ENCODE peak calls at places on chromosomes 4 and X, in seven cellular contexts. H is endothelial cell, O is epithelial cell of esophagus, E is PC-3, U is left ventricle myocardium inferior, B is GM23338, R is GM13977. M is an unnamed sample.

GRCh38 chr4:16627999-16628398 is 270.4 kb downstream of the LDB2 start:
- DNase-seq in O (peak), E (peak), B (no peak), U (no peak), R (no peak), H (no peak), M (no peak)

GRCh38 chr4:53592128-53592527 is 842 bp upstream of the LNX1 start:
- DNase-seq in B (peak), H (peak), R (no peak), E (no peak), U (no peak), O (peak), M (no peak)

GRCh38 chr4:112978691-112979472 is 70.6 kb upstream of the ANK2 start:
- DNase-seq in R (no peak), E (peak), B (no peak), H (no peak), O (peak), U (no peak), M (no peak)

GRCh38 chr4:89837385-89837995 is 529 bp upstream of the SNCA start:
- DNase-seq in E (no peak), U (no peak), B (no peak), R (peak), H (peak), O (peak), M (peak)

GRCh38 chr4:83108101-83108861 is 6.2 kb downstream of the PLAC8 start:
- DNase-seq in H (no peak), U (no peak), B (peak), R (no peak), E (no peak), O (no peak), M (no peak)

GRCh38 chr4:167831853-167832252 is 260.5 kb upstream of the ANXA10 start:
- DNase-seq in B (no peak), E (no peak), U (no peak), O (peak), R (no peak), H (no peak), M (no peak)

GRCh38 chr4:8593268-8594096 is 917 bp downstream of the CPZ start:
- DNase-seq in E (no peak), H (no peak), R (no peak), B (peak), O (no peak), U (no peak), M (no peak)

GRCh38 chrX:152177497-152178269 is 39.3 kb upstream of the MAGEA10 start:
- DNase-seq in U (no peak), R (no peak), H (no peak), E (no peak), B (no peak), O (no peak), M (no peak)

GRCh38 chr4:25207997-25208396 is 25.8 kb upstream of the PI4K2B start:
- DNase-seq in U (no peak), E (no peak), R (no peak), B (no peak), O (no peak), H (no peak), M (no peak)

GRCh38 chr4:650951-651883 is 22.9 kb downstream of the ATP5ME start:
- DNase-seq in U (no peak), E (no peak), H (no peak), O (peak), B (peak), R (no peak), M (no peak)

GRCh38 chrX:49264460-49264859 is at the start of gene FOXP3:
- DNase-seq in R (no peak), O (no peak), E (no peak), H (no peak), U (no peak), B (no peak), M (no peak)

GRCh38 chr4:128315756-128316520 is 28.3 kb upstream of the PGRMC2 start:
- DNase-seq in U (no peak), H (no peak), R (no peak), O (peak), E (no peak), B (no peak), M (no peak)

GRCh38 chr4:1419708-1420107 is 13.5 kb upstream of the NKX1-1 start:
- DNase-seq in O (no peak), R (no peak), H (no peak), U (no peak), B (no peak), E (no peak), M (peak)

GRCh38 chr4:176357359-176358082 is 37.8 kb downstream of the SPCS3 start:
- DNase-seq in R (peak), O (no peak), U (no peak), H (no peak), B (peak), E (no peak), M (no peak)

GRCh38 chrX:10447577-10448214 is 172.7 kb downstream of the MID1 start:
- DNase-seq in R (no peak), E (peak), U (no peak), H (no peak), B (no peak), O (peak), M (no peak)

GRCh38 chr4:8148159-8148558 is 10.5 kb downstream of the ABLIM2 start:
- DNase-seq in O (no peak), U (no peak), B (no peak), E (no peak), H (no peak), R (no peak), M (no peak)

GRCh38 chr4:152327606-152328453 is 208.1 kb downstream of the FBXW7 start:
- DNase-seq in O (no peak), H (no peak), R (no peak), E (no peak), U (no peak), B (no peak), M (no peak)

GRCh38 chr4:23728393-23728792 is 161.5 kb downstream of the PPARGC1A start:
- DNase-seq in H (no peak), E (peak), U (no peak), R (no peak), O (peak), B (no peak), M (no peak)

GRCh38 chr4:84502333-84502954 is 3.4 kb upstream of the NKX6-1 start:
- DNase-seq in U (no peak), E (no peak), R (peak), B (no peak), O (no peak), H (no peak), M (no peak)

GRCh38 chr4:41015031-41015675 is 199.2 kb downstream of the APBB2 start:
- DNase-seq in U (no peak), H (no peak), R (no peak), E (no peak), B (no peak), O (no peak), M (no peak)

GRCh38 chrX:46587753-46588171 is 14.2 kb downstream of the CHST7 start:
- DNase-seq in U (peak), O (no peak), E (no peak), B (no peak), R (no peak), H (no peak), M (no peak)

GRCh38 chr4:79934660-79935059 is 138.4 kb downstream of the ANTXR2 start:
- DNase-seq in R (no peak), O (no peak), B (no peak), U (no peak), E (no peak), H (no peak), M (no peak)

GRCh38 chrX:147920161-147920666 is 8.5 kb downstream of the FMR1 start:
- DNase-seq in O (no peak), H (no peak), B (peak), U (no peak), E (no peak), R (no peak), M (no peak)

GRCh38 chr4:1216076-1216614 is 32.8 kb downstream of the CTBP1 start:
- DNase-seq in R (no peak), B (no peak), U (no peak), H (no peak), E (no peak), O (no peak), M (no peak)

GRCh38 chr4:110512901-110513300 is 36.9 kb downstream of the ENPEP start:
- DNase-seq in O (no peak), H (no peak), U (no peak), R (no peak), E (no peak), B (no peak), M (no peak)

GRCh38 chrX:30483996-30484395 is 93.6 kb downstream of the TASL start:
- DNase-seq in H (no peak), O (no peak), B (no peak), R (peak), U (no peak), E (no peak), M (no peak)

GRCh38 chr4:183288955-183289354 is 31.1 kb downstream of the CLDN22 start:
- DNase-seq in R (no peak), H (no peak), B (peak), O (no peak), U (no peak), E (peak), M (no peak)

GRCh38 chr4:62014982-62015739 is 815.0 kb downstream of the ADGRL3 start:
- DNase-seq in E (peak), H (no peak), O (peak), B (no peak), R (no peak), U (no peak), M (no peak)

GRCh38 chr4:107760281-107760947 is 40.4 kb upstream of the PAPSS1 start:
- DNase-seq in O (peak), E (peak), H (no peak), B (peak), U (no peak), R (no peak), M (no peak)

GRCh38 chr4:2958446-2958845 is 4.8 kb downstream of the NOP14 start:
- DNase-seq in E (no peak), U (no peak), R (no peak), H (no peak), B (no peak), O (peak), M (no peak)

GRCh38 chr4:2950221-2950989 is 12.8 kb downstream of the NOP14 start:
- DNase-seq in R (no peak), E (no peak), O (no peak), H (no peak), U (no peak), B (no peak), M (no peak)

GRCh38 chr4:2949782-2950125 is 13.5 kb downstream of the NOP14 start:
- DNase-seq in U (no peak), R (no peak), E (no peak), B (no peak), O (no peak), H (no peak), M (no peak)

GRCh38 chr4:2953496-2953895 is 9.7 kb downstream of the NOP14 start:
- DNase-seq in R (no peak), E (no peak), U (no peak), O (no peak), H (no peak), B (no peak), M (no peak)

GRCh38 chr4:2954358-2955185 is 8.6 kb downstream of the NOP14 start:
- DNase-seq in E (no peak), U (no peak), H (no peak), R (peak), O (no peak), B (peak), M (no peak)
- TF ChIP-seq CTCF in E (no peak), U (no peak), H (peak), R (peak), O (no peak), B (peak), M (peak)

GRCh38 chr4:106691749-106692148 is 323.2 kb upstream of the GIMD1 start:
- DNase-seq in U (no peak), E (no peak), B (peak), O (no peak), R (no peak), H (no peak), M (no peak)
- TF ChIP-seq CTCF in U (no peak), E (peak), B (peak), O (no peak), R (no peak), H (peak), M (peak)

DNA sequence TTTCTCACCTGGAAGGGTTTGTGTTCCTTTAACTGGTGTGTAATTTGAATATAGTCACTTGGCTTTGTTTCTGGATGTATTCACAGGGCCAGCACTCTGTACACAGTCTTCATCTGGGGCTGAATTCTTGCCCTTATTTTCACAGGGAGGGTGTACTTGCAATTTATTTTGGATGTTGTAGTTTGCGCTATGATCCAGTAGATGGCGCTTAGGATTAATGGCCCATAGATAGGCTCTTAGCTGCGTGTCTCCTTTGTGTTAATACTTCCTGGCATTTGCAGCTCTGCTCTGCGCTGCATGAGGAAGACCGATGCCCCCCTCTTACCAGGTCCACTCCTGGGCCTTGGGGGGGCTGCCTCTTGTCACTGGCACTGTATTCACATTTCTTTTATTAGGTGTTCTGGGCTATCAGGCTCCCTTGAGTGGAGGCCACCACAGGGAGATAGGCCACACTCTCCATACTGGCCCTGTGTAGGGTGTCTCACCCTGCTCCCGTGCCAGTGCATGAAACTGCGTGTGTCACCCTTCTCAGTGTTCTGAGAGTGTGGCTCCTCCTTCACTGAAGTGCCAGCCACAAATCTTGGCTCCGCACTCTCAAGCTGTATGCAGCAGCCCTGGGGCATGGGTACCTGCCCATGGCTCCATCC is 562.2 kb downstream of the ZIC3 start:
- DNase-seq in B (peak), U (no peak), R (peak), E (peak), H (peak), O (peak), M (no peak)
- TF ChIP-seq CTCF in B (peak), U (peak), R (peak), E (peak), H (peak), O (peak), M (peak)

GRCh38 chrX:143757375-143757774 is 36.8 kb upstream of the SPANXN2 start:
- DNase-seq in H (no peak), U (no peak), R (no peak), E (no peak), O (no peak), B (no peak), M (no peak)
- TF ChIP-seq CTCF in H (no peak), U (no peak), R (no peak), E (no peak), O (no peak), B (no peak), M (no peak)

DNA sequence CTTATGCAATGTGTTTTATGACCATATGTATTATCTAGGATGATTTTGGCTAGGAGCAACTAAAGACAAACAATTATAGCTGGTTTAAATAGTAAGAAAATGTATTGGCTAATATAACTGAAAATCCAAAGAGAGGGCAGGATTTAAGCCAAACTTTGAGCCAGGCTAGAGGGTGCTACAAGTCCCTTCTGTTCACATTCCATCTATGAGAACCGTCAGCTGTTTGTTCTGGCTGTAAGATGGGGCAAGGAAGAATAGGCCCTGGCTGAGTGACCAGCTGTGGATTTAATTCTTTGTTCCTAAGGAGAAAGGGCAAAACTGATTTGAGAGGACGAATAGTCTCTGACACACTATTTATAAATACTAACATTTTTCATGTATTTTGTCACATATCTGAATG is 79.2 kb upstream of the UGT8 start:
- DNase-seq in O (no peak), E (no peak), B (no peak), R (no peak), U (no peak), H (no peak), M (no peak)
- TF ChIP-seq CTCF in O (no peak), E (no peak), B (no peak), R (no peak), U (no peak), H (no peak), M (no peak)

GRCh38 chr4:125928652-125929051 is 613.9 kb downstream of the FAT4 start:
- DNase-seq in E (no peak), U (no peak), R (no peak), O (no peak), H (no peak), B (peak), M (no peak)
- TF ChIP-seq CTCF in E (no peak), U (no peak), R (no peak), O (no peak), H (no peak), B (no peak), M (no peak)

DNA sequence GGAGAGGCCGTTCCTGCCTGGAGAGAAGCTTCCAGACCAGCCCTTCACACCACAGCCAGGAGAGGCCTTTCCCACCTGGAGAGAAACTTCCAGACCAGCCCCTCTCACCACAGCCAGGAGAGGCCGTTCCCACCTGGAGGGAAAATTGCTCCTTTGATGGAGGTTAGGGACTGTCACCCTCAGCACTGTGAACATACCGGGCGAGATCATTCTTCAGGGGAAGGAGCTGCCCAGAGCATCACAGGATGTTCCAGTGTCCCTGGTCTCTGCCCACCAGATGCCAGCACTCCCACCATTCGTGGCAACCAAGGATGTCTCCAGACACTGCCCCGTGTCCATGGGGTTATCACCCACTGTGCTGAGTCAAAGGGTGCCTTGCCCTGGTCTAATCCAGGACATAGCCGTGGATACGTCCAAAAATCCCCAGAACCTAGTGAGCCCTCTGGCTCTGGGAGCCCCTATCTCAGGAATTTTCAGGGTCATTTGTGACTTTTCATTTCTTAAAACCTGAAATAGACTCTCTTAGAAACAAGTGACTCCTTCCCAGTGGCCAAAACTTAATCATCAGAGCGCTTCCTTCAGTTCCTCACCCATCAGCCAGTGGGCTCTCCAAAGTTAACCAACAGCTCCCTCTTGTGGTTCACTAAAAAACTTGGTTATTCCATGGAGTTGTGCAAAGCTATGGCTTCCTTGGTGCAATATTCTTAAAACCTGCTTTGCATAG is 80.2 kb downstream of the CRMP1 start:
- DNase-seq in O (peak), R (peak), E (peak), B (peak), U (no peak), H (peak), M (no peak)
- TF ChIP-seq CTCF in O (peak), R (peak), E (peak), B (peak), U (peak), H (peak), M (peak)

GRCh38 chr4:10590896-10591295 is 93.7 kb downstream of the CLNK start:
- DNase-seq in E (peak), H (no peak), B (no peak), R (no peak), U (no peak), O (peak), M (no peak)
- TF ChIP-seq CTCF in E (peak), H (no peak), B (no peak), R (no peak), U (no peak), O (no peak), M (no peak)

M was measured in type B pancreatic cell.